ENCODE peak calls at places on chromosomes 16 and 17, in eight cellular contexts. V is H54, X is esophagus squamous epithelium, N is HCT116, B is esophagus muscularis mucosa, W is uterus, R is stomach, S is adrenal gland. T is an unnamed sample.

GRCh38 chr17:48576479-48577309 is 1.5 kb downstream of the HOXB4 start:
- DNase-seq in V (no peak), X (no peak), N (no peak), B (no peak), W (peak; percentile 57), R (no peak), S (peak; percentile 61), T (no peak)

GRCh38 chr17:60677308-60678117 is at the start of gene BCAS3:
- DNase-seq in V (peak; percentile 100), X (peak; percentile 97), N (peak; percentile 100), B (peak; percentile 99), W (peak; percentile 97), R (peak; percentile 97), S (peak; percentile 99), T (peak; percentile 99)

GRCh38 chr17:42584880-42585279 is 7.4 kb upstream of the PSMC3IP start:
- DNase-seq in V (no peak), X (no peak), N (no peak), B (no peak), W (no peak), R (no peak), S (peak; percentile 46), T (no peak)

GRCh38 chr16:70805787-70806186 is 4.8 kb upstream of the VAC14 start:
- DNase-seq in V (peak; percentile 59), X (no peak), N (no peak), B (no peak), W (no peak), R (no peak), S (no peak), T (no peak)

GRCh38 chr17:63911657-63912100 is 621 bp upstream of the CSHL1 start:
- DNase-seq in V (peak; percentile 53), X (no peak), N (peak; percentile 16), B (no peak), W (peak; percentile 40), R (peak; percentile 40), S (peak; percentile 69), T (no peak)

GRCh38 chr16:85554791-85555548 is 58.2 kb upstream of the GSE1 start:
- DNase-seq in V (peak; percentile 82), X (no peak), N (no peak), B (no peak), W (peak; percentile 80), R (peak; percentile 60), S (peak; percentile 83), T (no peak)

GRCh38 chr17:27489045-27489715 is 32.9 kb downstream of the KSR1 start:
- DNase-seq in V (no peak), X (no peak), N (no peak), B (peak; percentile 95), W (peak; percentile 61), R (peak; percentile 50), S (peak; percentile 76), T (no peak)

GRCh38 chr17:18938692-18939023 is 13.3 kb upstream of the SLC5A10 start:
- DNase-seq in V (no peak), X (no peak), N (no peak), B (no peak), W (no peak), R (no peak), S (no peak), T (no peak)

GRCh38 chr17:56593741-56594527 is 435 bp downstream of the NOG start:
- DNase-seq in V (peak; percentile 71), X (no peak), N (no peak), B (no peak), W (peak; percentile 25), R (peak; percentile 56), S (peak; percentile 57), T (no peak)

GRCh38 chr17:35313875-35314409 is 59.5 kb downstream of the SLFN11 start:
- DNase-seq in V (no peak), X (no peak), N (no peak), B (no peak), W (peak; percentile 26), R (no peak), S (peak; percentile 60), T (no peak)

GRCh38 chr17:70552982-70553334 is 383.6 kb downstream of the KCNJ2 start:
- DNase-seq in V (no peak), X (no peak), N (no peak), B (no peak), W (no peak), R (no peak), S (no peak), T (no peak)

GRCh38 chr17:36760425-36760824 is 159.0 kb downstream of the MRM1 start:
- DNase-seq in V (no peak), X (no peak), N (no peak), B (no peak), W (no peak), R (no peak), S (no peak), T (no peak)

GRCh38 chr17:42359133-42359532 is 29.1 kb downstream of the STAT3 start:
- DNase-seq in V (no peak), X (no peak), N (no peak), B (no peak), W (no peak), R (no peak), S (no peak), T (no peak)

GRCh38 chr16:86510465-86511261 is at the start of gene FOXF1:
- DNase-seq in V (no peak), X (no peak), N (no peak), B (no peak), W (no peak), R (no peak), S (no peak), T (no peak)

GRCh38 chr16:16021988-16022682 is 72.7 kb downstream of the ABCC1 start:
- DNase-seq in V (peak; percentile 89), X (peak; percentile 30), N (peak; percentile 81), B (peak; percentile 98), W (peak; percentile 98), R (peak; percentile 96), S (peak; percentile 99), T (peak; percentile 94)

GRCh38 chr17:70405492-70406220 is 236.3 kb downstream of the KCNJ2 start:
- DNase-seq in V (peak; percentile 29), X (no peak), N (peak; percentile 4), B (no peak), W (no peak), R (no peak), S (no peak), T (no peak)

GRCh38 chr17:2084129-2084765 is 29.3 kb downstream of the HIC1 start:
- DNase-seq in V (peak; percentile 76), X (no peak), N (no peak), B (no peak), W (peak; percentile 76), R (no peak), S (peak; percentile 85), T (no peak)

GRCh38 chr16:53207810-53208752 is 153.3 kb downstream of the CHD9 start:
- DNase-seq in V (peak; percentile 44), X (no peak), N (peak; percentile 19), B (no peak), W (no peak), R (peak; percentile 39), S (peak; percentile 80), T (no peak)
- TF ChIP-seq POLR2A in V (no peak), X (no peak), N (peak; percentile 51), B (no peak), W (no peak), R (no peak), S (no peak), T (no peak)

DNA sequence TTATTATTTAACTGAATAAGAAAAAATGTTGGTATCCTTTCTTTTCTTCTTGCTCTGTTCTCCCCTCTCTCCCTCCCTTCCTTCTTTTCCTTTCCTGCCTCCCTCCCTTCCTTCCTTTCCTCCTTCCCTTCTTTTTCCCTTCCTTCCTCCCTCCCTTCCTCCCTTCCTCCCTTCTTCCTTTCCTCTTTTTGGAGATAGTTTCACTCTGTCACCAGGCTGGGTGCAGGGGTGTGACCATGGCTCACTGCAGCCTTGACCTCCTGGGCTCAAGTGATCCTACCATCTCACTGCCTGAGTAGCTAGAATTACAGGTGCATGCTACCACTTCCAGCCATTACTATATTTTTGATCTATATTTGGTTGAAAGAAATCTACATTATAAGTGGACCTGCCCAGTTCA is 5.7 kb upstream of the RUSF1 start:
- DNase-seq in V (no peak), X (no peak), N (no peak), B (no peak), W (no peak), R (no peak), S (no peak), T (no peak)
- TF ChIP-seq POLR2A in V (no peak), X (no peak), N (no peak), B (no peak), W (no peak), R (no peak), S (no peak), T (no peak)

GRCh38 chr17:81711814-81712467 is at the start of gene SLC25A10:
- DNase-seq in V (peak; percentile 93), X (no peak), N (peak; percentile 68), B (no peak), W (peak; percentile 67), R (peak; percentile 94), S (peak; percentile 90), T (no peak)

GRCh38 chr17:81708739-81709185 is 3.3 kb upstream of the SLC25A10 start:
- DNase-seq in V (no peak), X (no peak), N (no peak), B (no peak), W (no peak), R (no peak), S (no peak), T (no peak)

GRCh38 chr17:81712468-81713003 is 452 bp downstream of the SLC25A10 start:
- DNase-seq in V (peak; percentile 67), X (no peak), N (no peak), B (no peak), W (peak; percentile 17), R (peak; percentile 37), S (no peak), T (no peak)

GRCh38 chr17:81713004-81713555 is 996 bp downstream of the SLC25A10 start:
- DNase-seq in V (no peak), X (no peak), N (no peak), B (no peak), W (no peak), R (no peak), S (no peak), T (no peak)

DNA sequence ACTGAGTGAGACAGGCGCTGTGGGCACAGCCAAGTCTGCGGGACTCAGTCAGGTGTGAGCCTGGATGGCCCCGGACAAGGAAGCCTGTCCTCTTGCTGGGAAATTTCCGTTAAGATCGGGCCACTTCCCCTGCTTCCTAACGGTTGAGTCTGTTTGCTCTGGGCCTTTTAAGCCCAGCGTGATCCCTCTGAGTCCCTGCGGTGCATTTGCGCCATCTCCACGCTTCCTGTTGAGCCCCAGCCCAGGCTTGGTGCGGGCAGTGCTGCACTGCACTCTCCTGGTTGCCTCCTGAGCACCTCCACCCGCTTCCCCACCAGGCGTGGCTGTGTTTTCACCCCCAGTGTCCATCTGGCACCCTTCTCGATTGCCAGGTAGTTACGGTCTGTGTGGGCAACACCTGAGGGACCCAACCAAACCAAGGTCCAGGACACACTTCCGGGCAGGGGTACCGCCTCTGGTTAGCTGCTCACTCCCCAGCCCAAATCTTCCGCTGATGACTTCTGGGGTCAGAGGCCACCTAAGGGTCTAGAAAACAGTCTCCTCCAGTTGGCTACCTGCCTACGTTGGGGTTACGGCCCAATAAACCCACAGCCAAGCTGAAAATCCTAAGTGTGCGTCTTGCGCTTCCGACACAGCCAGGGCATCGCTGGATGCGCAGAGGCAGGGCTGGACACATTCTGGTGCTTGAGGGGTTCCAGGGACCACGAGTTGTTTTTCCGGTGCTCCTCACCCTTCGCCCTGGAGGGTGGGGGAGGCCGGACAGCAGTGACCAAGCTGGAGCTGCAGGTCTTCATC is 1.4 kb upstream of the SLC25A10 start:
- DNase-seq in V (no peak), X (no peak), N (no peak), B (no peak), W (no peak), R (no peak), S (no peak), T (no peak)
- TF ChIP-seq POLR2A in V (no peak), X (no peak), N (peak; percentile 55), B (no peak), W (no peak), R (no peak), S (no peak), T (no peak)

GRCh38 chr16:66925322-66925840 is at the start of gene RRAD:
- DNase-seq in V (no peak), X (no peak), N (no peak), B (no peak), W (peak; percentile 70), R (no peak), S (peak; percentile 77), T (no peak)
- TF ChIP-seq POLR2A in V (no peak), X (no peak), N (no peak), B (peak; percentile 74), W (peak; percentile 52), R (no peak), S (peak; percentile 14), T (no peak)